ENCODE peak calls at places on chromosomes 4 and X, in four cellular contexts. One of them, this sample, is unnamed.
A peak's percentile ranks its signal among the peaks of the same experiment; 100 is the strongest.

GRCh38 chr4:82643994-82644730 is 82.4 kb upstream of the TMEM150C start:
- DNase-seq in neural crest cell: no peak
- DNase-seq in fibroblast of lung: peak; percentile 74
- DNase-seq in MM.1S: no peak
- DNase-seq in this sample: peak; percentile 24

GRCh38 chrX:2928583-2929434 is at the start of gene ARSD:
- DNase-seq in neural crest cell: peak; percentile 88
- DNase-seq in fibroblast of lung: peak; percentile 96
- DNase-seq in MM.1S: no peak
- DNase-seq in this sample: peak; percentile 94

GRCh38 chrX:106000203-106000602 is 38.3 kb downstream of the SERPINA7 start:
- DNase-seq in neural crest cell: no peak
- DNase-seq in fibroblast of lung: no peak
- DNase-seq in MM.1S: no peak
- DNase-seq in this sample: no peak

GRCh38 chr4:162349395-162349794 is 185.6 kb upstream of the FSTL5 start:
- DNase-seq in neural crest cell: no peak
- DNase-seq in fibroblast of lung: no peak
- DNase-seq in MM.1S: no peak
- DNase-seq in this sample: no peak

GRCh38 chrX:11336201-11336600 is 43.0 kb downstream of the AMELX start:
- DNase-seq in neural crest cell: no peak
- DNase-seq in fibroblast of lung: no peak
- DNase-seq in MM.1S: peak; percentile 77
- DNase-seq in this sample: no peak

GRCh38 chr4:149961876-149962597 is 116.2 kb upstream of the DCLK2 start:
- DNase-seq in neural crest cell: no peak
- DNase-seq in fibroblast of lung: peak; percentile 73
- DNase-seq in MM.1S: no peak
- DNase-seq in this sample: peak; percentile 15

GRCh38 chr4:187227907-187228699 is 504.4 kb upstream of the FAT1 start:
- DNase-seq in neural crest cell: no peak
- DNase-seq in fibroblast of lung: no peak
- DNase-seq in MM.1S: no peak
- DNase-seq in this sample: no peak

GRCh38 chrX:47556045-47556623 is 4.9 kb upstream of the ARAF start:
- DNase-seq in neural crest cell: peak; percentile 61
- DNase-seq in fibroblast of lung: peak; percentile 93
- DNase-seq in MM.1S: peak; percentile 82
- DNase-seq in this sample: peak; percentile 78

GRCh38 chrX:131571348-131571747 is 27.5 kb downstream of the OR13H1 start:
- DNase-seq in neural crest cell: no peak
- DNase-seq in fibroblast of lung: peak; percentile 3
- DNase-seq in MM.1S: no peak
- DNase-seq in this sample: no peak

GRCh38 chrX:40318796-40319195 is 221.0 kb upstream of the BCOR start:
- DNase-seq in neural crest cell: no peak
- DNase-seq in fibroblast of lung: no peak
- DNase-seq in MM.1S: no peak
- DNase-seq in this sample: no peak

GRCh38 chrX:40316502-40316901 is 218.7 kb upstream of the BCOR start:
- DNase-seq in neural crest cell: no peak
- DNase-seq in fibroblast of lung: no peak
- DNase-seq in MM.1S: no peak
- DNase-seq in this sample: no peak

GRCh38 chrX:40320819-40321218 is 223.1 kb upstream of the BCOR start:
- DNase-seq in neural crest cell: no peak
- DNase-seq in fibroblast of lung: no peak
- DNase-seq in MM.1S: no peak
- DNase-seq in this sample: no peak

GRCh38 chrX:40314070-40314469 is 216.3 kb upstream of the BCOR start:
- DNase-seq in neural crest cell: no peak
- DNase-seq in fibroblast of lung: no peak
- DNase-seq in MM.1S: no peak
- DNase-seq in this sample: no peak

GRCh38 chrX:40318076-40318475 is 220.3 kb upstream of the BCOR start:
- DNase-seq in neural crest cell: no peak
- DNase-seq in fibroblast of lung: no peak
- DNase-seq in MM.1S: no peak
- DNase-seq in this sample: no peak
- TF ChIP-seq CTCF in neural crest cell: no peak
- TF ChIP-seq CTCF in fibroblast of lung: no peak
- TF ChIP-seq CTCF in MM.1S: no peak
- TF ChIP-seq CTCF in this sample: no peak

DNA sequence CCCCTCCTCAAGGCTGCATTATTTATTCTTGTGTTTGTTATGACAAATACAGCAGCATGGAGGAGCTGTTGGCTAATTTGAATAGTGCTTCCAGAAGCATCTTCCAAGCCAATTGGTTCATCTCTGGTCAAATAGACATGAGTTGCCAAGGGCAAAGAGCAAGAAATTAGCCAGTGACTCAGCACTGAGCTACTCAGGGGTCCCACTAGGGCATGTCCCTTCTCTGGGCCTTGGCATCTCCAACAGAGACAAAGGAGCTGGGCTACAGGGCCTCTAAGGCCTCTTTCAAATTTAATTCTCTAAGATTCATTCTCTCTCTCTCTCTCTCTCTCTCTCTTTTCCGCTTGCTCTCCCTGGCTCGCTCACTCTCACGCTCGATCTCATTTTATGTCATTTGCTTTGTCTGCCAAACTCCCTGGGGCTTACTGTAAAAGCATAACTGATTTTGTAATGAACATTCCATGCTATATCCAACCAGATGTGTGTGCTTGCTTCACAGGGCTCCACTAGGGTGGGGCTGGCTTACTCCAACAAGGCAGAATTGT is 86.7 kb upstream of the MAGEA4 start:
- DNase-seq in neural crest cell: no peak
- DNase-seq in fibroblast of lung: peak; percentile 91
- DNase-seq in MM.1S: no peak
- DNase-seq in this sample: peak; percentile 87
- TF ChIP-seq CTCF in neural crest cell: no peak
- TF ChIP-seq CTCF in fibroblast of lung: peak; percentile 33
- TF ChIP-seq CTCF in MM.1S: no peak
- TF ChIP-seq CTCF in this sample: peak; percentile 35

GRCh38 chr4:165493359-165493758 is 114.6 kb downstream of the CPE start:
- DNase-seq in neural crest cell: peak; percentile 76
- DNase-seq in fibroblast of lung: peak; percentile 52
- DNase-seq in MM.1S: peak; percentile 65
- DNase-seq in this sample: no peak
- TF ChIP-seq CTCF in neural crest cell: peak; percentile 78
- TF ChIP-seq CTCF in fibroblast of lung: peak; percentile 77
- TF ChIP-seq CTCF in MM.1S: peak; percentile 74
- TF ChIP-seq CTCF in this sample: peak; percentile 67

GRCh38 chrX:136768469-136769084 is 12.2 kb downstream of the ARHGEF6 start:
- DNase-seq in neural crest cell: no peak
- DNase-seq in fibroblast of lung: peak; percentile 94
- DNase-seq in MM.1S: no peak
- DNase-seq in this sample: peak; percentile 73
- TF ChIP-seq CTCF in neural crest cell: no peak
- TF ChIP-seq CTCF in fibroblast of lung: no peak
- TF ChIP-seq CTCF in MM.1S: no peak
- TF ChIP-seq CTCF in this sample: no peak

GRCh38 chrX:95903490-95903889 is 781.2 kb upstream of the DIAPH2 start:
- DNase-seq in neural crest cell: no peak
- DNase-seq in fibroblast of lung: no peak
- DNase-seq in MM.1S: no peak
- DNase-seq in this sample: no peak
- TF ChIP-seq CTCF in neural crest cell: peak; percentile 15
- TF ChIP-seq CTCF in fibroblast of lung: no peak
- TF ChIP-seq CTCF in MM.1S: no peak
- TF ChIP-seq CTCF in this sample: no peak

GRCh38 chrX:153762636-153763173 is 1.3 kb upstream of the PLXNB3 start:
- DNase-seq in neural crest cell: no peak
- DNase-seq in fibroblast of lung: no peak
- DNase-seq in MM.1S: no peak
- DNase-seq in this sample: no peak
- TF ChIP-seq CTCF in neural crest cell: no peak
- TF ChIP-seq CTCF in fibroblast of lung: no peak
- TF ChIP-seq CTCF in MM.1S: no peak
- TF ChIP-seq CTCF in this sample: no peak

This sample was measured in AG09319.